ENCODE peak calls at places on chromosomes 12 and 14, in ten cellular contexts. T is left colon; S is kidney glomerular epithelial cell; O is activated T-helper 1 cell treated with anti-CD3 and anti-CD28 coated beads, Interleukin-2, amount 50 U/mL, for 16 hours; Z is fibroblast of lung; L is NCI-H748 treated with DMSO at 0.1 percent for 48 hours; W is stimulated activated CD4-positive, alpha-beta T cell treated with anti-CD3 and anti-CD28 coated beads, Interleukin-15, amount 100 ng/mL, for 1 hour; R is posterior cingulate gyrus; H is AG09309; U is activated T-cell treated with anti-CD3 and anti-CD28 coated beads for 1 hour. E is an unnamed sample.

GRCh38 chr14:58659846-58660245 is 22.1 kb downstream of the DACT1 start:
- DNase-seq in T (no peak), S (no peak), O (no peak), Z (no peak), L (no peak), W (no peak), R (no peak), H (no peak), U (no peak), E (no peak)

GRCh38 chr12:68482014-68482413 is 128.7 kb upstream of the RAP1B start:
- DNase-seq in T (no peak), S (no peak), O (no peak), Z (no peak), L (no peak), W (no peak), R (no peak), H (no peak), U (no peak), E (no peak)

GRCh38 chr12:75868501-75868900 is 163.1 kb downstream of the PHLDA1 start:
- DNase-seq in T (no peak), S (no peak), O (no peak), Z (peak), L (no peak), W (no peak), R (no peak), H (no peak), U (no peak), E (no peak)

GRCh38 chr12:115597157-115597712 is 680.3 kb downstream of the MED13L start:
- DNase-seq in T (no peak), S (no peak), O (no peak), Z (peak), L (no peak), W (no peak), R (no peak), H (peak), U (no peak), E (no peak)

GRCh38 chr14:68214431-68214830 is 394.9 kb downstream of the RAD51B start:
- DNase-seq in T (no peak), S (no peak), O (no peak), Z (no peak), L (no peak), W (no peak), R (no peak), H (no peak), U (no peak), E (no peak)

GRCh38 chr14:32129124-32129523 is 52.0 kb downstream of the ARHGAP5 start:
- DNase-seq in T (no peak), S (peak), O (no peak), Z (peak), L (no peak), W (no peak), R (no peak), H (no peak), U (no peak), E (no peak)

GRCh38 chr12:101455685-101456084 is 19.5 kb upstream of the SPIC start:
- DNase-seq in T (no peak), S (no peak), O (no peak), Z (no peak), L (no peak), W (no peak), R (no peak), H (no peak), U (no peak), E (no peak)

GRCh38 chr12:53956251-53956887 is 1.7 kb downstream of the HOXC12 start:
- DNase-seq in T (no peak), S (no peak), O (no peak), Z (no peak), L (no peak), W (no peak), R (no peak), H (no peak), U (no peak), E (no peak)

GRCh38 chr12:52434096-52434733 is at the start of gene KRT75:
- DNase-seq in T (peak), S (no peak), O (no peak), Z (peak), L (no peak), W (no peak), R (no peak), H (no peak), U (no peak), E (no peak)

GRCh38 chr14:95482967-95483842 is 33.2 kb downstream of the SYNE3 start:
- DNase-seq in T (no peak), S (peak), O (no peak), Z (peak), L (no peak), W (no peak), R (peak), H (peak), U (no peak), E (no peak)

GRCh38 chr12:50529345-50529744 is 24.6 kb downstream of the DIP2B start:
- DNase-seq in T (no peak), S (no peak), O (no peak), Z (no peak), L (no peak), W (no peak), R (no peak), H (no peak), U (no peak), E (no peak)

GRCh38 chr12:6697584-6698351 is 2.8 kb downstream of the PIANP start:
- DNase-seq in T (peak), S (peak), O (no peak), Z (peak), L (no peak), W (no peak), R (peak), H (peak), U (no peak), E (no peak)

GRCh38 chr12:106037524-106038298 is 101.0 kb downstream of the NUAK1 start:
- DNase-seq in T (no peak), S (no peak), O (no peak), Z (no peak), L (no peak), W (no peak), R (no peak), H (no peak), U (no peak), E (no peak)

GRCh38 chr12:123761841-123762714 is at the start of gene DNAH10:
- DNase-seq in T (peak), S (no peak), O (no peak), Z (peak), L (peak), W (peak), R (no peak), H (no peak), U (peak), E (no peak)

GRCh38 chr12:109462868-109463692 is 14.0 kb downstream of the KCTD10 start:
- DNase-seq in T (peak), S (peak), O (no peak), Z (peak), L (no peak), W (no peak), R (no peak), H (peak), U (no peak), E (no peak)

GRCh38 chr12:3117144-3117581 is 40.0 kb downstream of the TSPAN9 start:
- DNase-seq in T (no peak), S (peak), O (no peak), Z (peak), L (no peak), W (no peak), R (no peak), H (peak), U (no peak), E (no peak)

GRCh38 chr12:24921251-24922038 is 27.5 kb downstream of the BCAT1 start:
- DNase-seq in T (no peak), S (peak), O (no peak), Z (peak), L (no peak), W (no peak), R (no peak), H (no peak), U (no peak), E (no peak)

GRCh38 chr12:132049876-132050275 is 94.2 kb downstream of the DDX51 start:
- DNase-seq in T (no peak), S (no peak), O (no peak), Z (no peak), L (no peak), W (no peak), R (no peak), H (no peak), U (no peak), E (peak)

GRCh38 chr12:96048392-96048969 is 13.1 kb upstream of the LTA4H start:
- DNase-seq in T (no peak), S (no peak), O (no peak), Z (no peak), L (peak), W (no peak), R (no peak), H (no peak), U (no peak), E (no peak)

GRCh38 chr12:113119980-113120669 is 15.4 kb downstream of the RASAL1 start:
- DNase-seq in T (no peak), S (no peak), O (no peak), Z (no peak), L (no peak), W (no peak), R (peak), H (no peak), U (no peak), E (no peak)

GRCh38 chr14:49778421-49778820 is 10.5 kb downstream of the KLHDC2 start:
- DNase-seq in T (no peak), S (no peak), O (no peak), Z (no peak), L (no peak), W (no peak), R (no peak), H (no peak), U (no peak), E (no peak)

GRCh38 chr14:81480741-81481140 is 52.9 kb downstream of the SEL1L start:
- DNase-seq in T (no peak), S (no peak), O (no peak), Z (no peak), L (no peak), W (no peak), R (no peak), H (no peak), U (no peak), E (no peak)

GRCh38 chr14:95255487-95255886 is 64.2 kb downstream of the CLMN start:
- DNase-seq in T (peak), S (peak), O (no peak), Z (peak), L (peak), W (no peak), R (no peak), H (no peak), U (no peak), E (no peak)

GRCh38 chr12:57138526-57139272 is 8.7 kb downstream of the LRP1-AS start:
- DNase-seq in T (peak), S (no peak), O (no peak), Z (no peak), L (no peak), W (no peak), R (no peak), H (no peak), U (no peak), E (no peak)

E was measured in D721Med.